ENCODE peak calls at places on chromosome 18, in nine cellular contexts. K is hepatocyte, Z is fibroblast of lung, I is GM23248, P is astrocyte, X is OCI-LY7, G is HCT116, W is PC-3, H is H1. D is an unnamed sample. For H3K4me1, the result is how much of the 10 kb centered on the place peaks cover.

GRCh38 chr18:70235478-70235877 is 30.0 kb upstream of the RTTN start:
- DNase-seq in P (no peak), H (no peak), Z (no peak), G (no peak), X (no peak), I (no peak), W (no peak), K (no peak), D (no peak)

GRCh38 chr18:23958036-23958435 is 56.5 kb upstream of the TTC39C start:
- DNase-seq in G (no peak), K (no peak), I (peak), X (no peak), P (peak), Z (peak), W (no peak), H (no peak), D (no peak)

GRCh38 chr18:46676162-46676830 is 19.3 kb upstream of the LOXHD1 start:
- DNase-seq in W (peak), I (peak), X (no peak), Z (peak), G (no peak), K (no peak), H (peak), P (peak), D (no peak)

GRCh38 chr18:10685484-10685883 is 159.7 kb downstream of the NAPG start:
- DNase-seq in Z (no peak), W (no peak), G (no peak), H (no peak), I (no peak), P (no peak), X (peak), K (no peak), D (no peak)

GRCh38 chr18:9595197-9595596 is 19.2 kb downstream of the PPP4R1 start:
- DNase-seq in H (no peak), K (no peak), X (no peak), I (peak), W (no peak), G (no peak), P (peak), Z (peak), D (no peak)

GRCh38 chr18:5449858-5450509 is 93.8 kb downstream of the EPB41L3 start:
- DNase-seq in H (no peak), K (no peak), X (no peak), G (no peak), W (no peak), Z (no peak), I (no peak), P (no peak), D (no peak)

GRCh38 chr18:35050004-35050623 is 8.9 kb downstream of the MAPRE2 start:
- DNase-seq in K (no peak), H (no peak), P (no peak), W (no peak), G (no peak), I (no peak), X (no peak), Z (peak), D (no peak)

GRCh38 chr18:55265916-55266488 is 306.7 kb upstream of the CCDC68 start:
- DNase-seq in X (no peak), I (peak), K (no peak), Z (no peak), G (no peak), W (peak), P (no peak), H (no peak), D (no peak)

GRCh38 chr18:12015697-12016062 is 34.4 kb downstream of the IMPA2 start:
- DNase-seq in Z (peak), H (no peak), X (no peak), W (peak), I (peak), P (peak), K (no peak), G (no peak), D (no peak)

GRCh38 chr18:75211721-75212625 is 1.4 kb downstream of the TSHZ1 start:
- DNase-seq in P (no peak), I (peak), K (peak), W (peak), Z (peak), X (peak), H (no peak), G (no peak), D (peak)

GRCh38 chr18:58212274-58212673 is 168.2 kb downstream of the NEDD4L start:
- DNase-seq in P (no peak), Z (no peak), W (no peak), K (no peak), I (no peak), G (no peak), H (no peak), X (no peak), D (no peak)

GRCh38 chr18:904135-905090 is at the start of gene ADCYAP1:
- DNase-seq in I (peak), X (no peak), Z (peak), W (peak), H (no peak), K (peak), G (no peak), P (no peak), D (no peak)

GRCh38 chr18:11027862-11028261 is 121.5 kb downstream of the PIEZO2 start:
- DNase-seq in H (no peak), P (no peak), X (no peak), I (no peak), K (no peak), W (no peak), G (no peak), Z (no peak), D (no peak)

GRCh38 chr18:36264283-36264682 is 33.2 kb upstream of the FHOD3 start:
- DNase-seq in K (no peak), I (no peak), Z (no peak), W (no peak), G (no peak), H (no peak), X (no peak), P (no peak), D (no peak)

GRCh38 chr18:36501100-36501499 is 203.6 kb downstream of the FHOD3 start:
- DNase-seq in K (no peak), G (no peak), I (no peak), P (no peak), X (no peak), H (no peak), W (no peak), Z (no peak), D (no peak)

GRCh38 chr18:45237639-45238038 is 377.6 kb upstream of the SLC14A2 start:
- DNase-seq in P (no peak), Z (no peak), G (no peak), X (no peak), I (no peak), W (no peak), K (no peak), H (no peak), D (no peak)

GRCh38 chr18:36448384-36449290 is 151.1 kb downstream of the FHOD3 start:
- DNase-seq in W (no peak), G (no peak), Z (no peak), I (no peak), K (no peak), H (no peak), X (no peak), P (no peak), D (no peak)

GRCh38 chr18:13725566-13726227 is 661 bp downstream of the FAM210A start:
- DNase-seq in H (no peak), K (peak), Z (peak), W (peak), X (no peak), G (no peak), P (peak), I (peak), D (peak)

GRCh38 chr18:3184275-3184963 is 35.3 kb downstream of the MYOM1 start:
- DNase-seq in Z (no peak), H (no peak), X (no peak), P (no peak), W (no peak), G (no peak), K (no peak), I (no peak), D (no peak)
- H2AFZ ChIP-seq in Z (peak), H (peak), X (peak), P (no peak), W (peak), G (no peak), K (no peak), I (no peak), D (no peak)

GRCh38 chr18:77130229-77131099 is 2.1 kb downstream of the MBP start:
- DNase-seq in H (no peak), Z (no peak), G (no peak), W (no peak), K (no peak), P (no peak), X (no peak), I (no peak), D (peak)

GRCh38 chr18:77124452-77124922 is 8.1 kb downstream of the MBP start:
- DNase-seq in Z (peak), G (no peak), I (peak), W (peak), H (no peak), X (peak), K (no peak), P (no peak), D (peak)

GRCh38 chr18:77131100-77131651 is 1.4 kb downstream of the MBP start:
- DNase-seq in I (no peak), Z (peak), K (peak), W (peak), P (no peak), X (peak), H (no peak), G (no peak), D (peak)

GRCh38 chr18:77129150-77129551 is 3.4 kb downstream of the MBP start:
- DNase-seq in K (peak), W (peak), P (peak), Z (peak), X (no peak), H (no peak), G (no peak), I (peak), D (no peak)

DNA sequence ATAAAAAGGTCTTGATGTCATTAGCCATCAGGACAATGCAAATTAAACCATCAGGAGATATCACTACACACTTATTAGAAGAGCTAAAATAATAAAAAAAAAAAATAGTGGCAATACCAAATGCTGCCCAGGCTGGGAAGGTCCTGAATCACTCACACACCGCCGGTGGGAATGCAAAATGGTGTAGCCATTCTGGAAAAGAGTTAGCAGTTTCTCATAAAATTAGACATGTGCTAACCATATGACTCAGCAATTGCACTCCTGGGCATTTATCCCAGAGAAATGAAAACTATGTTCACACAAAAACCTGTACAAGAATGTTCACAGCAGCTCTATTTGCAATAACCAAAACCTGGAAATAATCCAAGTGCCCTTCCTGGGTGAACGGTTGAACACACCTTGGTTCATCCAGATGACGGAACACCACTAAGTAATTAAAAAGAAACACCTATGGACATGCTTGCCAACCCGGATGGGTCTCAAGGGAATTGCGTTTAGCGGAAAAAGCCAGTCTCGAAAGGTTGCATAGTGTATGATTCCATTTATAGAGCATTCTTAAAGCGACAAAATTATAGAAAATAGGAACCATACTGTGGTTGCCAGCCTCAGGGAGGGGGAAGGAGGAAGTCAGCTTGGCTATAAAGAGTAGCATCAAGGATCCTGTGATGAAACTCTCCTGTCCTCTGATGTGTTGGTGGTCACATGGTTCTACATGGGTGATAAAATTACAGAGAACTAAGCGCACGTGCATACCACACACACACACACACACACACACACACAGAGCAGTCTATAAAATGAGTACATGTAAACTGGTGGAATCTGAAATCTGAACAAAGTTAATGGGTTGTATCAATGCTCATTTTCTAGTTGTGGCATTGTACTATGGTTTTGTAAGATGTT is 4.6 kb downstream of the MBP start:
- DNase-seq in W (peak), X (peak), P (peak), G (no peak), I (peak), K (peak), H (no peak), Z (peak), D (peak)
- H3K4me1 ChIP-seq in W (half or more), X (half or more), P (under half), G (half or more), I (under half), K (under half), H (under half), Z (under half), D (half or more)

GRCh38 chr18:48938827-48939367 is 11.9 kb downstream of the SMAD7 start:
- DNase-seq in X (no peak), K (no peak), Z (peak), H (no peak), I (peak), P (peak), G (no peak), W (no peak), D (no peak)
- H3K4me2 ChIP-seq in X (no peak), K (peak), Z (peak), H (peak), I (peak), P (peak), G (peak), W (no peak), D (no peak)

GRCh38 chr18:73461780-73462059 is 593.9 kb upstream of the NETO1 start:
- DNase-seq in W (no peak), Z (peak), H (no peak), P (peak), X (no peak), K (no peak), I (peak), G (no peak), D (no peak)
- H2AFZ ChIP-seq in W (no peak), Z (no peak), H (no peak), P (no peak), X (no peak), K (no peak), I (no peak), G (no peak), D (no peak)

DNA sequence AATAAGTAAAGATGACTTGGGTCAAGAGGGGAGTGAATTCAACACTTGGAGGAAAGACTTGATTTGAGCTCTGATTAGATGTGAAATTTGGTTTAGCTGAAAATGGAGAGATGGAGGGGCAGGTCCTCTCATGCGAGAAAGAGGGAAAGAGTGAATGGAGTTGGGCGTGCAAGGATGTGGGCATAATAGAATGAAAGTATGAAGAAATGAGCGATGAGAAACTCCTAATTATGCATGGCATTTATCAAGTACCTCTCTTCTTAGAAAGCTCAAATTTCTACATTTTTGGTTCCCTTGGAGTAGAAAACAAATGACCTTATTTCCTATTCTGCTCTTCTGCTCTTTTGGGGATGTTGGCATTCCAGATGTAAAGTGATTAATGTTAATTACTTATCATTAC is 161.5 kb downstream of the PHLPP1 start:
- DNase-seq in W (no peak), I (no peak), Z (peak), G (no peak), K (no peak), H (no peak), P (peak), X (no peak), D (no peak)
- H3K4me1 ChIP-seq in W (under half), I (under half), Z (under half), G (half or more), K (under half), H (under half), P (under half), X (under half), D (under half)

GRCh38 chr18:48848641-48849143 is 102.1 kb downstream of the SMAD7 start:
- DNase-seq in K (no peak), Z (peak), G (no peak), X (no peak), W (no peak), I (no peak), H (no peak), P (peak), D (no peak)

GRCh38 chr18:48850891-48851302 is 99.9 kb downstream of the SMAD7 start:
- DNase-seq in I (no peak), Z (peak), H (no peak), P (peak), G (no peak), K (no peak), X (no peak), W (no peak), D (no peak)

GRCh38 chr18:48846423-48846932 is 104.3 kb downstream of the SMAD7 start:
- DNase-seq in K (no peak), P (no peak), W (no peak), Z (no peak), G (no peak), H (no peak), I (no peak), X (no peak), D (no peak)

GRCh38 chr18:48845174-48845573 is 105.6 kb downstream of the SMAD7 start:
- DNase-seq in K (no peak), Z (no peak), P (no peak), H (no peak), G (no peak), I (no peak), X (no peak), W (no peak), D (no peak)

GRCh38 chr18:48847807-48848486 is 102.8 kb downstream of the SMAD7 start:
- DNase-seq in H (no peak), W (no peak), G (no peak), X (no peak), I (no peak), Z (no peak), K (no peak), P (no peak), D (no peak)
- H3K4me2 ChIP-seq in H (no peak), W (no peak), G (no peak), X (no peak), I (no peak), Z (no peak), K (no peak), P (peak), D (no peak)

GRCh38 chr18:39271654-39272053 is 1706.1 kb upstream of the CELF4 start:
- DNase-seq in K (no peak), G (no peak), I (no peak), P (no peak), Z (no peak), H (no peak), W (no peak), X (no peak), D (no peak)
- H2AFZ ChIP-seq in K (no peak), G (no peak), I (no peak), P (no peak), Z (no peak), H (no peak), W (no peak), X (no peak), D (no peak)

GRCh38 chr18:63178526-63178880 is 141.1 kb downstream of the BCL2 start:
- DNase-seq in H (no peak), Z (no peak), I (peak), W (no peak), P (no peak), K (peak), X (no peak), G (no peak), D (peak)

GRCh38 chr18:63180971-63181376 is 138.6 kb downstream of the BCL2 start:
- DNase-seq in W (no peak), K (no peak), G (no peak), X (no peak), P (no peak), I (no peak), H (no peak), Z (no peak), D (no peak)

GRCh38 chr18:63177822-63178525 is 141.6 kb downstream of the BCL2 start:
- DNase-seq in W (no peak), I (peak), Z (no peak), K (peak), G (no peak), X (no peak), H (no peak), P (no peak), D (no peak)

GRCh38 chr18:63180333-63180732 is 139.2 kb downstream of the BCL2 start:
- DNase-seq in I (no peak), Z (no peak), H (no peak), W (no peak), G (no peak), P (no peak), X (no peak), K (no peak), D (no peak)

GRCh38 chr18:63179422-63179821 is 140.1 kb downstream of the BCL2 start:
- DNase-seq in I (no peak), H (no peak), X (no peak), Z (no peak), W (no peak), K (no peak), G (no peak), P (no peak), D (no peak)
- H3K4me1 ChIP-seq in I (under half), H (under half), X (under half), Z (under half), W (under half), K (under half), G (under half), P (under half), D (under half)

D was measured in DND-41.